ENCODE peak calls at places on chromosomes 16 and 17, in ten cellular contexts. O is MM.1S; D is fibroblast of lung; N is psoas muscle; G is heart left ventricle; X is left lung; L is CD4-positive, alpha-beta T cell; I is naive thymus-derived CD4-positive, alpha-beta T cell; F is right lobe of liver; A is keratinocyte. Y is an unnamed sample.
A peak's percentile ranks its signal among the peaks of the same experiment; 100 is the strongest.

GRCh38 chr17:78269893-78270490 is 38.6 kb downstream of the TMEM235 start:
- DNase-seq in A (no peak), N (no peak), L (no peak), D (no peak), I (no peak), X (no peak), F (no peak), G (no peak), O (no peak), Y (no peak)

GRCh38 chr17:15281909-15282308 is 16.8 kb upstream of the PMP22 start:
- DNase-seq in O (no peak), D (no peak), X (no peak), G (no peak), I (no peak), A (no peak), N (no peak), L (no peak), F (no peak), Y (no peak)

GRCh38 chr17:39634384-39634871 is 2.5 kb upstream of the STARD3 start:
- DNase-seq in G (no peak), A (no peak), X (no peak), D (peak; percentile 53), O (peak; percentile 49), N (no peak), F (no peak), L (no peak), I (peak; percentile 26), Y (no peak)

GRCh38 chr16:68116256-68116853 is 31.2 kb downstream of the NFATC3 start:
- DNase-seq in I (peak; percentile 11), O (peak; percentile 10), X (no peak), G (no peak), A (no peak), L (no peak), N (no peak), D (peak; percentile 53), F (no peak), Y (no peak)

GRCh38 chr17:31495049-31495885 is 103.8 kb downstream of the RAB11FIP4 start:
- DNase-seq in F (peak; percentile 81), O (no peak), N (peak; percentile 20), X (no peak), A (no peak), D (no peak), L (no peak), G (no peak), I (no peak), Y (no peak)

GRCh38 chr17:45451131-45451530 is 18.5 kb upstream of the ARHGAP27 start:
- DNase-seq in D (no peak), X (peak; percentile 30), I (no peak), N (peak; percentile 26), A (no peak), G (no peak), O (peak; percentile 9), F (no peak), L (no peak), Y (no peak)

GRCh38 chr17:78548725-78549124 is 28.5 kb downstream of the DNAH17 start:
- DNase-seq in N (no peak), I (no peak), X (no peak), D (no peak), G (no peak), F (no peak), L (no peak), A (no peak), O (no peak), Y (no peak)

GRCh38 chr16:87896924-87897562 is 27.7 kb upstream of the SLC7A5 start:
- DNase-seq in N (no peak), O (no peak), F (no peak), G (no peak), I (no peak), D (no peak), L (no peak), A (no peak), X (no peak), Y (no peak)

GRCh38 chr17:7614422-7615264 is at the start of gene FXR2:
- DNase-seq in O (peak; percentile 99), X (peak; percentile 100), F (peak; percentile 100), G (peak; percentile 100), I (peak; percentile 99), D (peak; percentile 100), A (peak; percentile 99), N (peak; percentile 100), L (peak; percentile 96), Y (peak; percentile 100)

GRCh38 chr17:7580631-7581554 is 1.5 kb downstream of the CD68 start:
- DNase-seq in O (no peak), N (no peak), D (no peak), I (no peak), F (no peak), A (no peak), G (no peak), X (no peak), L (no peak), Y (no peak)

GRCh38 chr17:2192367-2193028 is 111.1 kb downstream of the SMG6 start:
- DNase-seq in N (no peak), I (peak; percentile 26), X (no peak), A (peak; percentile 82), F (no peak), D (peak; percentile 85), G (no peak), O (no peak), L (peak; percentile 56), Y (no peak)

GRCh38 chr16:81485824-81486554 is 41.4 kb downstream of the CMIP start:
- DNase-seq in D (no peak), O (no peak), I (no peak), N (peak; percentile 42), X (no peak), L (no peak), G (no peak), A (no peak), F (no peak), Y (peak; percentile 81)

GRCh38 chr17:29565643-29566472 is 979 bp downstream of the ABHD15 start:
- DNase-seq in G (peak; percentile 12), I (no peak), N (peak; percentile 61), O (peak; percentile 76), L (peak; percentile 67), D (no peak), F (peak; percentile 82), X (no peak), A (no peak), Y (peak; percentile 76)

GRCh38 chr17:79922798-79923197 is 83.6 kb upstream of the CBX4 start:
- DNase-seq in F (no peak), O (no peak), N (no peak), X (no peak), D (no peak), I (no peak), G (no peak), L (no peak), A (no peak), Y (peak; percentile 7)

GRCh38 chr17:21239680-21240374 is 13.4 kb downstream of the NATD1 start:
- DNase-seq in L (no peak), F (no peak), I (no peak), N (no peak), G (no peak), D (peak; percentile 31), O (peak; percentile 32), X (no peak), A (no peak), Y (no peak)

GRCh38 chr17:14760212-14760611 is 459.3 kb downstream of the HS3ST3B1 start:
- DNase-seq in I (no peak), G (no peak), A (no peak), O (no peak), N (no peak), X (no peak), L (no peak), F (no peak), D (no peak), Y (no peak)

GRCh38 chr16:31861415-31861814 is 12.2 kb upstream of the ZNF267 start:
- DNase-seq in F (no peak), O (no peak), L (no peak), X (no peak), N (no peak), A (no peak), I (peak; percentile 34), D (no peak), G (no peak), Y (no peak)

GRCh38 chr17:46782250-46782953 is 36.1 kb downstream of the WNT3 start:
- DNase-seq in L (no peak), A (no peak), G (no peak), N (no peak), D (no peak), X (no peak), F (peak; percentile 67), O (peak; percentile 30), I (no peak), Y (no peak)

GRCh38 chr16:51409001-51409675 is 258.1 kb upstream of the SALL1 start:
- DNase-seq in F (peak; percentile 55), D (peak; percentile 21), O (no peak), N (no peak), G (no peak), L (no peak), A (no peak), X (no peak), I (no peak), Y (no peak)

GRCh38 chr16:78676351-78676750 is 576.9 kb downstream of the WWOX start:
- DNase-seq in O (no peak), N (no peak), G (no peak), I (no peak), X (no peak), F (no peak), D (no peak), L (no peak), A (no peak), Y (no peak)
- H3K27ac ChIP-seq in O (no peak overlapping the region), N (no peak overlapping the region), G (no peak overlapping the region), I (no peak overlapping the region), X (no peak overlapping the region), F (no peak overlapping the region), D (no peak overlapping the region), L (no peak overlapping the region), A (no peak overlapping the region), Y (no peak overlapping the region)

GRCh38 chr16:5649762-5650445 is 552.3 kb upstream of the EEF2KMT start:
- DNase-seq in F (no peak), I (no peak), O (no peak), D (no peak), N (no peak), L (no peak), X (peak; percentile 70), A (no peak), G (no peak), Y (no peak)
- H3K9me3 ChIP-seq in F (no peaks in the 10 kb centered on the region), I (no peaks in the 10 kb centered on the region), O (no peaks in the 10 kb centered on the region), D (no peaks in the 10 kb centered on the region), N (no peaks in the 10 kb centered on the region), L (no peaks in the 10 kb centered on the region), X (no peaks in the 10 kb centered on the region), A (peaks cover 17% of the 10 kb centered on the region), G (no peaks in the 10 kb centered on the region), Y (no peaks in the 10 kb centered on the region)

GRCh38 chr17:57803026-57803425 is 46.8 kb downstream of the MRPS23 start:
- DNase-seq in F (no peak), N (no peak), L (no peak), I (no peak), G (no peak), X (no peak), D (no peak), A (no peak), O (no peak), Y (no peak)
- H3K27ac ChIP-seq in F (no peak overlapping the region), N (no peak overlapping the region), L (no peak overlapping the region), I (no peak overlapping the region), G (no peak overlapping the region), X (no peak overlapping the region), D (no peak overlapping the region), A (no peak overlapping the region), O (no peak overlapping the region), Y (no peak overlapping the region)

DNA sequence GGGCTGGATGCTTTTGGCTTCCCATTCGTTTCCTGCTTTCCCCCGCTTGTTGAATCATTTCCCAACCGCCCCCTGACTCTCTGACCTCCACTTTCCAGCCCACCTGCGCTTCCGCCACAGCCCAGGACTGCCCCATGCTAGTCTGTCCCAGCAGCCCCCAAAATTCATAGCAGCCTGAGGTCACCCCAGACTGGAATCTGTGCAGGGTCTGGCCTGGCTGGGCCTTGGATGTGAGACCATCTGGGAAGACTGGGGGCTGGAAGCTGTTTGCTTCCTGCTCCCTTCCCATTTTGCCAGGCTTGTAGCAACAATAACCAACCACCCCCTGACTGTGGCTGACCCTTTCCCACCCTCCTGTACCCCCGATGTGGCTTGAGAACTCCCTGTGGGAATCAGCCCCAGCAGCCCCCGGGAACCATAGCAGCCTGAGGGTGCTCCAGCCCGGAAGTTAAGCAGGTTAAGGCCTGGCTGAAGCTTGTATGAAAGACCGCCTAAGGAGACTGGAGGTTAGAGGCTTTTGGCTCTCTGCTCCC is 2290.8 kb downstream of the TP53TG3F start:
- DNase-seq in G (no peak), O (no peak), A (no peak), L (no peak), D (no peak), I (no peak), X (no peak), N (no peak), F (no peak), Y (no peak)
- H3K9me3 ChIP-seq in G (no peaks in the 10 kb centered on the region), O (no peaks in the 10 kb centered on the region), A (no peaks in the 10 kb centered on the region), L (peaks cover 63% of the 10 kb centered on the region), D (no peaks in the 10 kb centered on the region), I (no peaks in the 10 kb centered on the region), X (no peaks in the 10 kb centered on the region), N (no peaks in the 10 kb centered on the region), F (no peaks in the 10 kb centered on the region), Y (no peaks in the 10 kb centered on the region)

Y was measured in right cardiac atrium.